ENCODE peak calls at places on chromosome 18, in six cellular contexts. Q is adrenal gland, M is heart right ventricle, Y is Calu3, P is AG10803, O is neural progenitor cell. A is an unnamed sample.

GRCh38 chr18:40789286-40789685 is 1165.7 kb upstream of the PIK3C3 start:
- DNase-seq in Q (no peak), M (no peak), Y (no peak), P (no peak), O (no peak), A (no peak)

GRCh38 chr18:29711931-29712330 is 1330.6 kb downstream of the DSC3 start:
- DNase-seq in Q (no peak), M (no peak), Y (no peak), P (no peak), O (no peak), A (no peak)

GRCh38 chr18:24039666-24040065 is 25.1 kb downstream of the TTC39C start:
- DNase-seq in Q (no peak), M (no peak), Y (no peak), P (no peak), O (no peak), A (no peak)

GRCh38 chr18:59861963-59862819 is 37.6 kb upstream of the PMAIP1 start:
- DNase-seq in Q (no peak), M (no peak), Y (no peak), P (no peak), O (no peak), A (no peak)

GRCh38 chr18:70047931-70048603 is 100.4 kb upstream of the CD226 start:
- DNase-seq in Q (no peak), M (no peak), Y (no peak), P (peak), O (no peak), A (no peak)

GRCh38 chr18:8794133-8794986 is 89.0 kb downstream of the MTCL1 start:
- DNase-seq in Q (no peak), M (no peak), Y (peak), P (peak), O (no peak), A (peak)

GRCh38 chr18:14976736-14977430 is 228.9 kb downstream of the ANKRD30B start:
- DNase-seq in Q (no peak), M (no peak), Y (no peak), P (peak), O (no peak), A (no peak)

GRCh38 chr18:9825571-9826073 is 60.2 kb upstream of the TXNDC2 start:
- DNase-seq in Q (peak), M (no peak), Y (peak), P (peak), O (no peak), A (no peak)

GRCh38 chr18:11047817-11048216 is 101.6 kb downstream of the PIEZO2 start:
- DNase-seq in Q (no peak), M (no peak), Y (no peak), P (no peak), O (no peak), A (no peak)

GRCh38 chr18:46408334-46408987 is 248.6 kb downstream of the LOXHD1 start:
- DNase-seq in Q (no peak), M (no peak), Y (no peak), P (no peak), O (peak), A (no peak)
- TF ChIP-seq CTCF in Q (no peak), M (no peak), Y (no peak), P (no peak), O (peak), A (peak)

GRCh38 chr18:49721981-49722380 is 91.4 kb downstream of the ACAA2 start:
- DNase-seq in Q (no peak), M (no peak), Y (no peak), P (no peak), O (no peak), A (no peak)
- TF ChIP-seq CTCF in Q (no peak), M (no peak), Y (no peak), P (no peak), O (no peak), A (no peak)

GRCh38 chr18:683531-683930 is 26.1 kb downstream of the TYMS start:
- DNase-seq in Q (no peak), M (no peak), Y (no peak), P (no peak), O (no peak), A (no peak)

GRCh38 chr18:678482-679182 is 21.2 kb downstream of the TYMS start:
- DNase-seq in Q (no peak), M (no peak), Y (no peak), P (no peak), O (no peak), A (no peak)

GRCh38 chr18:682833-683232 is 25.4 kb downstream of the TYMS start:
- DNase-seq in Q (no peak), M (no peak), Y (no peak), P (no peak), O (no peak), A (no peak)

GRCh38 chr18:680392-680791 is 22.9 kb downstream of the TYMS start:
- DNase-seq in Q (no peak), M (no peak), Y (no peak), P (no peak), O (no peak), A (no peak)

DNA sequence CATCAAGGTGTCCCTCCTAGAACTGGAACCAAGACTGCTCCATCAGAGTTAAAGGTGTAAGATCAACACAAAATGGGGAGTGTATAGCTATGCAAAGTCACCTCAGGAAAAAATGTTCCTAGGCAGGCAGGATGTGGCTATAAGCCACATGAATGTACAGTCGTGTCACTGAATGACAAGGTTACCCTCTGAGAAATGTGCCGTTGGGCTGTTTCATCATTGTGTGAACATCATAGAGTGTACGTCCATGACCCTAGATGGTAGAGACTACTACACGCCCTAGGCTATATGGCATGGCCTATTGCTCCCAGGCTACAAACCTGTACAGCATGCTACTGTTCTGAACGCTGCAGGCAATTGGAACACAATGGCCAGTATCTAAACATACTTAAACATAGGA is 24.5 kb downstream of the TYMS start:
- DNase-seq in Q (no peak), M (no peak), Y (no peak), P (no peak), O (no peak), A (no peak)
- TF ChIP-seq CTCF in Q (no peak), M (no peak), Y (no peak), P (no peak), O (no peak), A (no peak)

GRCh38 chr18:76589866-76590265 is 94.8 kb upstream of the ZNF516 start:
- DNase-seq in Q (no peak), M (no peak), Y (no peak), P (no peak), O (no peak), A (no peak)
- TF ChIP-seq CTCF in Q (no peak), M (no peak), Y (no peak), P (no peak), O (no peak), A (no peak)

DNA sequence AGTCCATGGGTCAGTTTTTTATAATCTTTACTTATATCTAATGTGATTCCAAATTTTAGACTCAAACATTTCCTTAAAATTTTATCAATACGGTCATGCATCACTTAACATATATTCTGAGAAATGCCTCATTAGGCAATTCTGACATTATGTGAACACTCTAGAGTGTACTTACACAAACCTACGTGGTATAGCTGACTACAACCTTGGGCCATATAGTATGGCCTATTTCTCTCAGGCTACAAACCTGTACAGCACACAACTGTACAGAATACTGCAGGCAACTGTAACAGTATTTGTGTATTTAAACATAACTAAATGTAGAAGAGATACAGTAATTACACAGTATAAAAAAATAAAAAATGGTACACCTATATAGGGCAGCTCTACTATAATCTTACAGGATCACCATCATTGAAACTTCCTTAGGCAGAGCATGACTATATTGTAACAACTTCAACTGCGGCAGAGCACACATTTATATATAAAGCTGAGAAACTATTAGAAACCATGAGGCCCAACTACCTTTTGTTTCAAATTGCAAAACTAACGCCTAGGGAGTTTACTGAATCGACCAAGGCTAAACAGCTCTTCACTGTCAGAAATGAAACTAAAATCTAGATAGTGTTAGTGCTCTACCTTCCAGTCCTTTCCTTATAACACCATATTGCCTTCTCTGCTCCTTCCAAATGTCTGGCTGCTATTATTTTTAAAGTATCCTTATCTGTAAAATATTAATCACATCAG is 6.9 kb downstream of the YES1 start:
- DNase-seq in Q (no peak), M (no peak), Y (no peak), P (no peak), O (no peak), A (no peak)
- TF ChIP-seq CTCF in Q (no peak), M (no peak), Y (no peak), P (no peak), O (no peak), A (no peak)

GRCh38 chr18:3885209-3885792 is 435.3 kb downstream of the TGIF1 start:
- DNase-seq in Q (no peak), M (no peak), Y (no peak), P (no peak), O (peak), A (no peak)
- TF ChIP-seq CTCF in Q (no peak), M (no peak), Y (no peak), P (peak), O (peak), A (no peak)

GRCh38 chr18:6729247-6730091 is at the start of gene ARHGAP28:
- DNase-seq in Q (peak), M (peak), Y (peak), P (peak), O (peak), A (peak)
- TF ChIP-seq CTCF in Q (no peak), M (peak), Y (no peak), P (no peak), O (peak), A (peak)

GRCh38 chr18:62399781-62400308 is 74.7 kb downstream of the TNFRSF11A start:
- DNase-seq in Q (no peak), M (no peak), Y (peak), P (no peak), O (peak), A (no peak)
- TF ChIP-seq CTCF in Q (no peak), M (no peak), Y (peak), P (peak), O (peak), A (peak)